ENCODE peak calls at places on chromosomes 6 and 20, in four cellular contexts. U, B, I and N are unnamed samples.

GRCh38 chr6:105993769-105994521 is 92.2 kb upstream of the PRDM1 start:
- DNase-seq in U (no peak), B (no peak), I (peak), N (no peak)

GRCh38 chr6:130161627-130162404 is 60.9 kb downstream of the SAMD3 start:
- DNase-seq in U (no peak), B (no peak), I (no peak), N (no peak)

GRCh38 chr6:132209351-132209750 is 191.9 kb downstream of the MOXD1 start:
- DNase-seq in U (no peak), B (no peak), I (no peak), N (peak)

GRCh38 chr6:89483111-89483720 is 50.3 kb downstream of the ANKRD6 start:
- DNase-seq in U (no peak), B (no peak), I (peak), N (no peak)

GRCh38 chr6:39301606-39302005 is 12.6 kb downstream of the KCNK17 start:
- DNase-seq in U (no peak), B (peak), I (peak), N (peak)

GRCh38 chr6:18585032-18585573 is 198.0 kb downstream of the RNF144B start:
- DNase-seq in U (no peak), B (peak), I (no peak), N (peak)

GRCh38 chr6:36131517-36132220 is 1.4 kb downstream of the MAPK13 start:
- DNase-seq in U (peak), B (peak), I (no peak), N (no peak)

GRCh38 chr6:121998631-121999030 is 400.8 kb upstream of the HSF2 start:
- DNase-seq in U (no peak), B (no peak), I (no peak), N (no peak)

GRCh38 chr6:146805546-146806325 is 207.0 kb downstream of the ADGB start:
- DNase-seq in U (no peak), B (no peak), I (no peak), N (no peak)

GRCh38 chr20:50415516-50416268 is 94.5 kb upstream of the PTPN1 start:
- DNase-seq in U (no peak), B (no peak), I (peak), N (peak)

GRCh38 chr20:35718972-35719635 is 19.9 kb downstream of the ROMO1 start:
- DNase-seq in U (no peak), B (no peak), I (peak), N (no peak)

GRCh38 chr20:17921774-17922173 is 46.8 kb downstream of the SNX5 start:
- DNase-seq in U (no peak), B (no peak), I (no peak), N (no peak)

GRCh38 chr20:43840382-43841070 is 74.1 kb upstream of the TOX2 start:
- DNase-seq in U (no peak), B (peak), I (peak), N (peak)

GRCh38 chr6:148700047-148700712 is 46.6 kb upstream of the UST start:
- DNase-seq in U (no peak), B (no peak), I (no peak), N (no peak)

GRCh38 chr20:33668087-33668790 is 1.5 kb downstream of the ACTL10 start:
- DNase-seq in U (no peak), B (peak), I (peak), N (no peak)

GRCh38 chr6:47235964-47236760 is 73.5 kb downstream of the TNFRSF21 start:
- DNase-seq in U (no peak), B (peak), I (no peak), N (no peak)

GRCh38 chr20:4875578-4876067 is 125.7 kb downstream of the SLC23A2 start:
- DNase-seq in U (peak), B (no peak), I (no peak), N (no peak)

GRCh38 chr20:22411568-22412450 is 172.6 kb downstream of the FOXA2 start:
- DNase-seq in U (no peak), B (peak), I (no peak), N (no peak)

GRCh38 chr6:143163621-143164020 is 102.9 kb downstream of the AIG1 start:
- DNase-seq in U (no peak), B (peak), I (no peak), N (no peak)

GRCh38 chr6:99879431-99879830 is 114.6 kb downstream of the MCHR2 start:
- DNase-seq in U (no peak), B (no peak), I (no peak), N (no peak)

GRCh38 chr6:137783640-137784198 is 83.3 kb upstream of the TNFAIP3 start:
- DNase-seq in U (no peak), B (no peak), I (no peak), N (no peak)

GRCh38 chr6:109303149-109303548 is 79.1 kb downstream of the CD164 start:
- DNase-seq in U (no peak), B (no peak), I (no peak), N (no peak)

GRCh38 chr6:113488812-113489685 is 368.1 kb upstream of the MARCKS start:
- DNase-seq in U (no peak), B (no peak), I (no peak), N (no peak)

GRCh38 chr6:37783025-37783825 is 36.3 kb upstream of the ZFAND3 start:
- DNase-seq in U (no peak), B (no peak), I (peak), N (no peak)

GRCh38 chr6:37099442-37099841 is 70.5 kb upstream of the PIM1 start:
- DNase-seq in U (no peak), B (no peak), I (no peak), N (no peak)

GRCh38 chr6:104559435-104560202 is 300.1 kb downstream of the HACE1 start:
- DNase-seq in U (no peak), B (no peak), I (no peak), N (no peak)

GRCh38 chr20:25309395-25310267 is 61.7 kb downstream of the PYGB start:
- DNase-seq in U (no peak), B (peak), I (no peak), N (peak)

GRCh38 chr6:140567469-140567868 is 1193.0 kb upstream of the CITED2 start:
- DNase-seq in U (no peak), B (no peak), I (no peak), N (no peak)

GRCh38 chr6:122709922-122710512 is 69.5 kb upstream of the FABP7 start:
- DNase-seq in U (peak), B (no peak), I (no peak), N (no peak)

GRCh38 chr6:89667872-89668556 is 29.5 kb upstream of the LYRM2 start:
- DNase-seq in U (no peak), B (no peak), I (no peak), N (no peak)

GRCh38 chr20:24692429-24693190 is 223.2 kb downstream of the SYNDIG1 start:
- DNase-seq in U (no peak), B (no peak), I (peak), N (no peak)

GRCh38 chr6:52858416-52858815 is 17.8 kb upstream of the GSTA5 start:
- DNase-seq in U (no peak), B (no peak), I (no peak), N (no peak)

GRCh38 chr20:17843246-17844132 is 125.1 kb downstream of the SNX5 start:
- DNase-seq in U (no peak), B (no peak), I (no peak), N (peak)

GRCh38 chr6:44671333-44671732 is 283.8 kb downstream of the CDC5L start:
- DNase-seq in U (no peak), B (no peak), I (no peak), N (no peak)

GRCh38 chr20:5000263-5001173 is 792 bp downstream of the SLC23A2 start:
- DNase-seq in U (no peak), B (peak), I (peak), N (no peak)

GRCh38 chr6:151269318-151269995 is 29.7 kb downstream of the AKAP12 start:
- DNase-seq in U (no peak), B (no peak), I (no peak), N (no peak)

GRCh38 chr6:157428418-157429202 is 47.6 kb downstream of the ZDHHC14 start:
- DNase-seq in U (no peak), B (peak), I (no peak), N (peak)

GRCh38 chr6:68575765-68576439 is 59.2 kb upstream of the ADGRB3 start:
- DNase-seq in U (no peak), B (peak), I (peak), N (no peak)

GRCh38 chr6:25038300-25038699 is 102.5 kb upstream of the RIPOR2 start:
- DNase-seq in U (no peak), B (no peak), I (no peak), N (no peak)

GRCh38 chr6:25042599-25042936 is 106.8 kb upstream of the RIPOR2 start:
- DNase-seq in U (no peak), B (no peak), I (no peak), N (no peak)

GRCh38 chr6:25038992-25039391 is 103.2 kb upstream of the RIPOR2 start:
- DNase-seq in U (no peak), B (no peak), I (no peak), N (no peak)

GRCh38 chr6:25042984-25043725 is 107.4 kb upstream of the RIPOR2 start:
- DNase-seq in U (no peak), B (no peak), I (no peak), N (no peak)

DNA sequence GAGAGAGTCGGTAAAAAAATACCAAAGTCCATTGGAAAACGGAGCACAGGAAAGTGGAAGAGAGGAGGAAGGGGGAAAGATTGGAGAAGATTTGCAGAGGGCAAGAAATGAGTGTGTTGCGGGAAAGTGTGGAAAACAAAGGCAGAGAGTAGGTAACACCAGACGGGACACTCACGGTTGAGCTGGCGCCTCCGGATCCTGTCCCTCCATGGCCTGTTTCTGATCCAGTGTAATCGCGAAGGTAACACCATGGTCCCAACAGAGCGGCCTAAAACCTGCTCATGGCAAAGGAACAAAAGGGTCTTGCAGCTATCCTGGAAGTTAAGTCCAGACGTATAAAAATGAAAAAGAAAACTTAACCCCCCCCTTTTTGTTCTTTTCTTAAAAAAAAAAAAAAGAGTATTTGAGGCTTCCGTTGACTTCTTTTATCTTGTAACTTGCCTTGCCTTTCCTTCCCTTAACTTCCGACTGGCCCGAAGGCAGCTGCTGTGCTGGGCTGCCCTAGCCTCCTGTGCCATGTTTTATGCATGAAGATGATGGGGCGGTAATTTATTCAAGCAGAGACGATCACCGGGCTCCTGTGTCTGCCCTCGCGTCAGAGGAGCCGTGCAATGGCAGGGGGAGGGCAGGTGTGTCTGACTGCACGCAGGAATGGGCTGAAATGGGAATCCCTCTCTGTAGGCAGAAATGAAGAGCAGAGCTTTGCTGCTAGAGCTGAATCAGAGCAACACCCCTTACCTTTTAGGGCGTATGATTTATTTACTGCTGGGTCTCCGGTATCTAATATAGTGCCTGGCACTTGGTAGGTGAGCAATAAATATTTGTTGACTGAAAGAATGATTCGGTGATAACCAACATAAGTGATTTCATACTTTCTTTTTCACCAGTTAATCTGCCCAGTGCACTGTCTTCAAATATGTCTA is 106.2 kb upstream of the RIPOR2 start:
- DNase-seq in U (no peak), B (no peak), I (no peak), N (no peak)
- TF ChIP-seq EGR1 in U (no peak), B (no peak), I (no peak), N (no peak)

GRCh38 chr6:71298459-71298858 is 9.8 kb downstream of the OGFRL1 start:
- DNase-seq in U (no peak), B (no peak), I (no peak), N (no peak)

GRCh38 chr6:71290611-71291010 is 2.0 kb downstream of the OGFRL1 start:
- DNase-seq in U (no peak), B (no peak), I (no peak), N (no peak)

GRCh38 chr6:71289802-71290175 is 1.2 kb downstream of the OGFRL1 start:
- DNase-seq in U (no peak), B (no peak), I (no peak), N (no peak)

GRCh38 chr6:71291991-71292390 is 3.4 kb downstream of the OGFRL1 start:
- DNase-seq in U (no peak), B (no peak), I (no peak), N (no peak)

DNA sequence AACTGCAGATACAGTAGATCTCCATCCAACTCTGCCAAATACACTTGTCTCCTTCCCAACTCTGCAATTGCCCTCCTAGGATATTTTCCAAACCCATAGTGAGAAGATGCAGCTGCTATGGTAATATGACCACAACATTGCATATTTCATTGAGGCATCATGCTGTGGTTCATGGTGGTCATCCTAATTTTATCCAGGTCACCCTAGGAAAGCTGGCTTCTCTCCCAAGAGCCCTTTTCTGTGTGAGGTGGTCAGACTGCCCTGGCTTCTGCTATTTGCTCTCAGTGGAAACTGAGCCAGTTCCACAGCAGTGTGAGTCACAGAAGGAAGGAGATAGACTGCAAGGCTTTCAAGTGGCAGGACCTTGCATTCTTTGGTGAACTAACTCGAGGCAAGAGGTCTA is 5.5 kb downstream of the OGFRL1 start:
- DNase-seq in U (no peak), B (no peak), I (no peak), N (no peak)
- TF ChIP-seq ZNF274 in U (no peak), B (no peak), I (no peak), N (no peak)

GRCh38 chr6:7542065-7542877 is 800 bp downstream of the DSP start:
- DNase-seq in U (no peak), B (no peak), I (no peak), N (no peak)

GRCh38 chr6:7543761-7544424 is 2.4 kb downstream of the DSP start:
- DNase-seq in U (no peak), B (no peak), I (no peak), N (no peak)

GRCh38 chr6:7541175-7542064 is at the start of gene DSP:
- DNase-seq in U (no peak), B (no peak), I (peak), N (peak)

GRCh38 chr6:7544597-7544996 is 3.1 kb downstream of the DSP start:
- DNase-seq in U (no peak), B (no peak), I (no peak), N (no peak)

GRCh38 chr6:7542878-7543394 is 1.5 kb downstream of the DSP start:
- DNase-seq in U (no peak), B (no peak), I (peak), N (peak)
- TF ChIP-seq EGR1 in U (no peak), B (no peak), I (no peak), N (peak)

DNA sequence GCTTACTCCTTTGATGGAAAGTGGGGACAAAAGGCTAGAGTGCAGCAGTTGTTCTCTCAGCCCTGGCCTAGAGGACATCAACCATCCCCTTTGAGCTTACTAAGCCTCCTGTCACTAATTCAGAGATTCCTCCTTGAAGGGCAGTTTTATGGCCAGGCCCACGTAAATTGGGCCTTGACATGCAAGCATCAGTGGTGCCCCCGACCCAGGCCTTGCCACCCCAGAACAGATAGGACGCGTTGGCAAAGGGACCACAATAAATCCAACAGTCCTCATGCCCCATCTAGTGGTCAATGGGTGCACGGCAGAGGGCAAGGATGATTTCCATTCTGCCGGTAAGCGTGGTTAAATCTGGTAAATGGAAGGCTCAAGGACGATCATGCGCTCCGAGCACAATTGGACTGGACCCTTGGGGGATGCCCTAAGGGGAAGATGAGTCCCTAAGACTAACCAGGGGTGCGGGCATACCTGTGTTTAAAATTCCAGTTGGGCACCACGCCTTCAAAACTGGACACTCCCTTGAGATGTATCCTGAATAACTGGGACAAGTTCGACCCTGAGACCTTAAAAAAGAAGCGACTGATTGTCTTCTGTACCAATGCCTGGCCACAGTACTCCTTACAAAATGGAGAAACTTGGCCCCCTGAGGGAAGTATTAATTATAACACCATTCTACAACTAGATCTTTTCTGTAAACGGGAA is 32.6 kb downstream of the CEP85L start:
- DNase-seq in U (no peak), B (peak), I (peak), N (peak)
- TF ChIP-seq ZNF274 in U (no peak), B (no peak), I (no peak), N (no peak)

DNA sequence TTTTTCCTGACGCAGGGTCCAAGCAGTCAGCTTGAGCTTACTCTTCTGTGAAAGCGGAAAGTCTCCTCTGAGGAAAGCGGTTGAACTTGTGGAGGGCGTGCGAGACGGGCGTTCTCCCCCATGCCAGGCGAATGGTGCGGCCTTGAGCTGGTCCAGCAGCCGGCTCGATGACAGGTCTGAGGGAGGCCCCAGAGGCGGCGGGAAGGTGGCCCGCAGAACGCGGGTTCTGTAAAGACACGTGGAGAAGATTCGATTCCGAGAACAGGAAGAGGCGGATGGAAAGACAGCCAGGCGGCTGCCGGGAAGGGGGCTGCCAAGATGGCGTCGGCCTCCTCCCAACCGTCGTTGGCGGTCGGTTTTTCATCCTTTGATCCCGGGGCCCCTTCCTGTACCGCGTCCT is 75.6 kb upstream of the TXNDC5 start:
- DNase-seq in U (no peak), B (no peak), I (no peak), N (no peak)
- TF ChIP-seq EGR1 in U (no peak), B (no peak), I (no peak), N (no peak)

DNA sequence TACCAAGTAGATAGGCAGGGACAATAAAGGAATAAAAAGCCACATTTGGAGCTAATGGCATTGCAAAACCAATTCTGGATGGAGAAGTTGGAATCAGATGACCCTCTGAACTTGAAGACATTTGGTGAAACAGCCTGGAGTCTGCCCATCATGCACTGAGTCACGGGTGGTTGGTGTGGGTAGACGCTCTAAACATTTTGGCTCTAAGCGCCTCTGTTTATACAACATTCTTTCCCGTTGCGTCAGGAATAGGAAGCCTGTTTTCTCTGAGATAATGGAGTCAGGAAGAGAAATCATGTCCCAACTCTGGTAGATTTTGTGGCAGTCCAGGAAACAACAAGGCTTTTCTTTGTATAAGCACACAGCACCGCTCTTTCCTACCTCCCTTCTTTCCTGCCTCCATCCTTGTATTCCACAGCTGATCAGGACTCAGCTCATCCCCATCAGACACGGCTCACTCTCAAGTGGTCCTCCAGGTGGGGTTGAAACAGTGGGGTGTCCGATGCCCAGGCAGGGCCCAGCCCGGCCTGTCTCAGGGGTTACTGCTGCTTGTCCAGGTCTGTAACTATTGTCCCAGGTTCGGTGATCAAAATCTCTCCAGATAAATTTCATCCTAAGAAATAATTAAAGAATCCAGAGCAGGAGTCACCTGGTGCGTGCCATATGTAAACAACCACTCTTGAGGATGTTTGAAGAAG is 12.1 kb upstream of the RAMACL start:
- DNase-seq in U (no peak), B (no peak), I (no peak), N (no peak)
- TF ChIP-seq ZNF274 in U (no peak), B (no peak), I (no peak), N (no peak)